ENCODE peak calls at places on chromosomes 11 and 22, in ten cellular contexts. F, L, C, A, I, E, B, M, U and O are unnamed samples. For H3K4me1, the result is how much of the 10 kb centered on the place peaks cover.

GRCh38 chr11:77055913-77056312 is 10.9 kb upstream of the CAPN5 start:
- DNase-seq in L (no peak), A (no peak), M (no peak), B (no peak), E (no peak), U (no peak), I (no peak), F (no peak), C (no peak), O (no peak)

GRCh38 chr11:111402411-111402810 is 23.3 kb upstream of the POU2AF1 start:
- DNase-seq in U (no peak), B (no peak), I (no peak), F (no peak), C (peak), E (no peak), A (no peak), L (no peak), M (no peak), O (no peak)

GRCh38 chr11:134275534-134276395 is at the start of gene GLB1L3:
- DNase-seq in I (no peak), U (peak), E (peak), C (no peak), M (no peak), F (peak), L (no peak), A (peak), B (no peak), O (peak)

GRCh38 chr11:22828373-22828772 is 1.2 kb downstream of the SVIP start:
- DNase-seq in E (peak), U (no peak), I (no peak), B (no peak), C (no peak), L (no peak), M (no peak), F (no peak), A (no peak), O (no peak)

GRCh38 chr11:2975594-2975993 is 16.5 kb downstream of the NAP1L4 start:
- DNase-seq in E (peak), I (no peak), M (no peak), B (peak), A (peak), U (peak), L (no peak), C (no peak), F (peak), O (no peak)

GRCh38 chr22:25153961-25154685 is 45.5 kb upstream of the CRYBB3 start:
- DNase-seq in I (peak), F (no peak), B (peak), M (peak), C (peak), U (peak), L (peak), E (peak), A (peak), O (peak)

GRCh38 chr11:12232160-12232559 is 121.8 kb downstream of the MICAL2 start:
- DNase-seq in B (no peak), F (no peak), M (no peak), I (no peak), U (no peak), C (no peak), L (no peak), A (peak), E (no peak), O (no peak)

GRCh38 chr22:38655532-38656255 is 498 bp downstream of the FAM227A start:
- DNase-seq in U (peak), B (no peak), F (no peak), A (peak), E (peak), M (no peak), L (no peak), C (no peak), I (no peak), O (peak)

GRCh38 chr22:49328076-49328475 is 499.6 kb downstream of the BRD1 start:
- DNase-seq in I (no peak), C (no peak), U (no peak), A (no peak), L (no peak), M (no peak), F (no peak), B (no peak), E (no peak), O (no peak)

GRCh38 chr11:45606514-45607024 is 58.9 kb downstream of the CHST1 start:
- DNase-seq in L (no peak), A (no peak), F (no peak), E (peak), I (no peak), U (peak), M (no peak), B (no peak), C (no peak), O (no peak)

GRCh38 chr11:126277780-126278179 is 5.1 kb upstream of the TIRAP start:
- DNase-seq in M (no peak), F (no peak), E (no peak), A (no peak), I (no peak), L (no peak), C (no peak), B (no peak), U (no peak), O (no peak)

GRCh38 chr11:126114486-126115252 is 52.0 kb upstream of the CDON start:
- DNase-seq in B (no peak), E (peak), C (no peak), A (peak), M (no peak), I (no peak), L (no peak), F (no peak), U (peak), O (peak)

GRCh38 chr11:132106336-132106982 is 736.0 kb downstream of the NTM start:
- DNase-seq in F (no peak), M (no peak), B (no peak), A (no peak), I (no peak), E (no peak), U (no peak), L (no peak), C (no peak), O (no peak)

GRCh38 chr11:109885006-109885405 is 208.2 kb upstream of the ZC3H12C start:
- DNase-seq in U (no peak), E (no peak), A (no peak), B (no peak), L (no peak), F (no peak), I (no peak), M (no peak), C (no peak), O (no peak)

GRCh38 chr11:70575396-70576060 is 177.2 kb downstream of the CTTN start:
- DNase-seq in C (no peak), F (no peak), M (no peak), L (no peak), B (no peak), A (no peak), E (no peak), I (no peak), U (no peak), O (no peak)

GRCh38 chr22:42324991-42325710 is 54.7 kb upstream of the TCF20 start:
- DNase-seq in A (no peak), M (no peak), B (no peak), U (no peak), F (no peak), I (no peak), E (no peak), C (no peak), L (no peak), O (no peak)

GRCh38 chr22:19933328-19934241 is 8.0 kb upstream of the COMT start:
- DNase-seq in B (no peak), M (no peak), C (no peak), I (no peak), E (no peak), U (no peak), L (no peak), A (no peak), F (no peak), O (no peak)
- H3K4me1 ChIP-seq in B (under half), M (under half), C (under half), I (under half), E (under half), U (under half), L (under half), A (under half), F (under half), O (under half)

GRCh38 chr11:117002639-117003305 is 95.5 kb downstream of the SIK3 start:
- DNase-seq in M (no peak), C (no peak), E (no peak), I (no peak), F (no peak), A (no peak), U (no peak), B (no peak), L (no peak), O (no peak)
- H3K4me1 ChIP-seq in M (under half), C (under half), E (under half), I (under half), F (under half), A (under half), U (under half), B (under half), L (half or more), O (under half)

GRCh38 chr11:47136921-47137320 is 39.8 kb downstream of the ARFGAP2 start:
- DNase-seq in C (no peak), I (no peak), U (no peak), F (no peak), A (no peak), M (no peak), B (no peak), E (no peak), L (no peak), O (no peak)
- H3K4me1 ChIP-seq in C (under half), I (under half), U (under half), F (under half), A (under half), M (under half), B (under half), E (under half), L (under half), O (under half)

GRCh38 chr11:27401760-27402316 is 38.8 kb upstream of the CCDC34 start:
- DNase-seq in I (no peak), E (no peak), A (no peak), B (no peak), U (no peak), C (no peak), F (no peak), M (no peak), L (no peak), O (no peak)

GRCh38 chr11:27402450-27402849 is 39.4 kb upstream of the CCDC34 start:
- DNase-seq in F (no peak), B (no peak), A (no peak), I (no peak), C (no peak), U (no peak), M (no peak), E (no peak), L (no peak), O (no peak)

GRCh38 chr11:27398413-27398780 is 35.4 kb upstream of the CCDC34 start:
- DNase-seq in C (no peak), A (no peak), U (no peak), E (no peak), I (no peak), F (no peak), M (no peak), L (no peak), B (no peak), O (no peak)

GRCh38 chr11:27403195-27403594 is 40.2 kb upstream of the CCDC34 start:
- DNase-seq in I (no peak), E (no peak), F (no peak), L (no peak), B (no peak), A (no peak), M (no peak), U (no peak), C (no peak), O (no peak)

DNA sequence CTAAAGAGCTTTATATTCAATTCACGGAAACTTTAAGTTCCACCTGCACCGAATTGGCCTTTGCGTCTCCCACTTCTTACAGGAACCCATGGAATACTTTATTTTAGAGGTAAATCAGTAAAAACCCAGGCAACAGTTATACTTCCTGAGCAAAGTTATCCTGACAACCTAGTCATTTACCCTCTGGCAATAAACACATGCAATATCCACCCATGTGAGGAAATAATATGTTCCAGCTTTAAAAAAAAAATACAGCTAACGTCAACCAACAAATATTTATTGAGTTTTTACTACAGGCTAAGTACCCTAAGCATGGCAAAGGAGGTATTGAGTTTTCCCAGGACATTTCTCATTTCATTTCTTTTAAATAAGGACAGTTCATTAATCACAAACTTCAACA is 38.3 kb upstream of the CCDC34 start:
- DNase-seq in A (no peak), M (no peak), L (no peak), E (no peak), F (no peak), B (no peak), I (no peak), C (no peak), U (no peak), O (no peak)
- H3K4me1 ChIP-seq in A (under half), M (under half), L (under half), E (under half), F (under half), B (under half), I (under half), C (half or more), U (under half), O (under half)

DNA sequence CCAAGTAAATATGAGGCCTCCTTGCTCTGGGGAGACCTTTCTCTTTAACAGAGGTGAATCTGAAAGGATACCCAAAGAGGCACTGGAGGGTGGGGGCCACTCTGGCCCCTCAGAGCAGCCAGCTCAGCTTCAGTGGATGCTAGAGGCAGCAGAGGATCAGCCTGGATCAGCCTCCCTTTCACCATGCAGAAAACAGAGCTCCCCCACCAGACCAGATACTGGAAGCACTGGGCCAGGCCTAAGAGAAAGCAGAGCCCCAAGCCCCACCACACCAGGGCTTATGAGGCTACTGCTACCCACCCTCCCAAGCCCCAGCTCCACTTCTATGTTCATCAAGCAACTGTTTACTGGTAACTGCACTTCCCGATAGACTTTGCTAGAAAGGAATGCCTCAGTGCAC is 4.0 kb upstream of the SLC43A3 start:
- DNase-seq in L (no peak), M (no peak), E (no peak), A (no peak), I (no peak), F (no peak), U (no peak), B (no peak), C (no peak), O (no peak)
- H3K4me1 ChIP-seq in L (under half), M (under half), E (under half), A (half or more), I (under half), F (under half), U (under half), B (under half), C (under half), O (under half)

GRCh38 chr11:114265084-114265878 is 30.9 kb upstream of the NNMT start:
- DNase-seq in A (no peak), L (no peak), U (no peak), I (no peak), M (no peak), B (no peak), E (no peak), C (no peak), F (no peak), O (no peak)

GRCh38 chr11:114264381-114264780 is 31.8 kb upstream of the NNMT start:
- DNase-seq in F (no peak), U (no peak), L (no peak), A (no peak), E (no peak), C (no peak), M (no peak), B (no peak), I (no peak), O (no peak)

GRCh38 chr11:114261791-114262190 is 34.4 kb upstream of the NNMT start:
- DNase-seq in I (no peak), M (no peak), B (no peak), F (no peak), E (no peak), C (no peak), L (no peak), A (no peak), U (no peak), O (no peak)

GRCh38 chr11:114263510-114264170 is 32.6 kb upstream of the NNMT start:
- DNase-seq in M (no peak), E (no peak), C (no peak), I (no peak), B (no peak), U (no peak), F (no peak), L (no peak), A (no peak), O (no peak)

GRCh38 chr11:114262681-114263509 is 33.3 kb upstream of the NNMT start:
- DNase-seq in M (no peak), F (peak), C (no peak), I (no peak), E (peak), L (no peak), U (peak), B (peak), A (peak), O (no peak)
- H3K4me1 ChIP-seq in M (under half), F (under half), C (under half), I (under half), E (under half), L (under half), U (under half), B (under half), A (under half), O (under half)

GRCh38 chr11:75337195-75337654 is 14.2 kb downstream of the ARRB1 start:
- DNase-seq in A (peak), I (no peak), L (no peak), E (no peak), F (no peak), M (no peak), U (peak), C (no peak), B (no peak), O (no peak)

GRCh38 chr11:75334976-75335375 is 16.5 kb downstream of the ARRB1 start:
- DNase-seq in C (no peak), A (no peak), E (no peak), L (no peak), I (no peak), U (no peak), F (no peak), B (no peak), M (no peak), O (no peak)

GRCh38 chr11:75333807-75334140 is 17.7 kb downstream of the ARRB1 start:
- DNase-seq in U (no peak), A (no peak), I (no peak), B (no peak), C (no peak), M (no peak), E (no peak), L (no peak), F (no peak), O (no peak)

GRCh38 chr11:75333022-75333806 is 18.2 kb downstream of the ARRB1 start:
- DNase-seq in F (no peak), L (no peak), I (no peak), U (no peak), M (no peak), A (no peak), C (no peak), E (no peak), B (no peak), O (no peak)

DNA sequence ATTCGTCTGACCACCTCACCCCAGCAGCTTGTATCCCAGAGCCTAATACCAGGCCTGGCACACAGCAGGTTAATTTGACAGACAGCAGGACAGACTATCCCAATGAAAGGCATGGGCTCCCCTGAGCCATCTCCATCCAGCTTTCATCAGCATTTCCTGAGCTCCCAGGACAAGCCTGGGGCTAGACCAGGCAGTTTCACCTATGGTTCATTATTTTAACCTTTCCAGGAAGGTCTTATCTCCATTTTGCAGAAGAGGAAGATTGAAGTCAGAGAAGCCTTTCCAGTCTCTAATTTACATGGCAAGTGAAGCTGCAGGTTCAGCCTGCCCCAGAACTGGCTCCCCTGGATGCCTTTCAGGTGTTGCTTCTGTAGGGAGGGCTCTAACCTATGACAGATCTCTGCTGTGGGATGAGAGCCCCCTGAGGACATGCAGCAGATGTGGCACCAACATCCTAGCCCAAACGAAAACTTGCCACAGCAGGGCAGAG is 17.0 kb downstream of the ARRB1 start:
- DNase-seq in U (no peak), C (no peak), A (no peak), E (no peak), B (no peak), I (no peak), M (no peak), L (no peak), F (no peak), O (no peak)
- H3K4me1 ChIP-seq in U (under half), C (under half), A (under half), E (half or more), B (under half), I (under half), M (under half), L (half or more), F (under half), O (under half)

GRCh38 chr11:10287140-10287539 is 6.9 kb downstream of the SBF2 start:
- DNase-seq in I (no peak), E (no peak), L (no peak), F (no peak), C (no peak), A (no peak), M (no peak), U (no peak), B (no peak), O (no peak)

GRCh38 chr11:10288316-10288715 is 5.7 kb downstream of the SBF2 start:
- DNase-seq in M (no peak), L (no peak), A (no peak), I (no peak), U (no peak), F (no peak), C (no peak), B (no peak), E (no peak), O (no peak)

GRCh38 chr11:10288881-10289764 is 4.9 kb downstream of the SBF2 start:
- DNase-seq in L (no peak), U (no peak), I (no peak), B (no peak), M (no peak), A (no peak), E (no peak), C (no peak), F (no peak), O (no peak)

GRCh38 chr11:10289765-10290420 is 4.1 kb downstream of the SBF2 start:
- DNase-seq in U (no peak), L (no peak), F (no peak), A (no peak), M (no peak), B (no peak), C (no peak), I (no peak), E (no peak), O (no peak)

GRCh38 chr11:10287766-10288165 is 6.3 kb downstream of the SBF2 start:
- DNase-seq in I (no peak), U (no peak), B (no peak), F (no peak), L (no peak), M (no peak), A (no peak), E (no peak), C (no peak), O (no peak)
- H3K4me1 ChIP-seq in I (under half), U (under half), B (under half), F (under half), L (under half), M (under half), A (under half), E (under half), C (under half), O (under half)

GRCh38 chr22:20138868-20139267 is 7.3 kb downstream of the ZDHHC8 start:
- DNase-seq in I (no peak), U (no peak), A (no peak), L (no peak), M (no peak), E (no peak), F (no peak), C (no peak), B (no peak), O (no peak)
- H3K4me1 ChIP-seq in I (half or more), U (under half), A (under half), L (half or more), M (under half), E (under half), F (under half), C (under half), B (under half), O (under half)